ENCODE peak calls at places on chromosomes 13 and 19, in ten cellular contexts. A, Z, L, T, U, D, N, J, O and H are unnamed samples.
A peak's percentile ranks its signal among the peaks of the same experiment; 100 is the strongest.

GRCh38 chr13:46119883-46120614 is 15.2 kb upstream of the CPB2 start:
- DNase-seq in T (no peak), A (no peak), J (no peak), N (no peak), D (no peak), U (no peak), Z (no peak), L (no peak), O (no peak), H (no peak)

GRCh38 chr19:18663940-18664530 is 19.4 kb upstream of the CRTC1 start:
- DNase-seq in N (no peak), O (no peak), Z (no peak), A (no peak), T (no peak), D (no peak), U (no peak), L (no peak), J (no peak), H (no peak)

GRCh38 chr13:42991892-42992584 is at the start of gene EPSTI1:
- DNase-seq in U (peak; percentile 17), T (peak; percentile 48), N (peak; percentile 11), A (peak; percentile 48), O (peak; percentile 52), L (peak; percentile 78), Z (peak; percentile 44), J (peak; percentile 76), D (peak; percentile 76), H (no peak)

GRCh38 chr19:45251452-45252354 is 632 bp downstream of the MARK4 start:
- DNase-seq in O (peak; percentile 7), N (no peak), L (peak; percentile 11), T (peak; percentile 77), J (no peak), A (no peak), Z (no peak), D (no peak), U (no peak), H (no peak)

GRCh38 chr13:113630296-113630695 is 27.7 kb downstream of the ATP4B start:
- DNase-seq in T (no peak), A (no peak), Z (no peak), U (no peak), O (no peak), L (no peak), D (no peak), N (no peak), J (no peak), H (no peak)

GRCh38 chr13:52405767-52406494 is at the start of gene THSD1:
- DNase-seq in A (no peak), Z (no peak), N (peak; percentile 17), U (no peak), T (peak; percentile 73), D (no peak), L (peak; percentile 21), J (peak; percentile 8), O (no peak), H (no peak)

GRCh38 chr13:99314640-99315176 is 7.5 kb upstream of the GPR183 start:
- DNase-seq in Z (no peak), J (peak; percentile 55), D (peak; percentile 59), T (no peak), L (no peak), O (no peak), A (peak; percentile 45), N (no peak), U (no peak), H (no peak)

GRCh38 chr19:14556662-14557188 is 15.1 kb downstream of the NDUFB7 start:
- DNase-seq in U (peak; percentile 79), O (peak; percentile 59), Z (peak; percentile 32), L (peak; percentile 48), T (peak; percentile 91), D (peak; percentile 63), J (peak; percentile 68), N (peak; percentile 89), A (no peak), H (peak; percentile 76)

GRCh38 chr19:2552859-2553258 is 76.9 kb downstream of the GADD45B start:
- DNase-seq in Z (peak; percentile 24), U (no peak), T (no peak), J (peak; percentile 50), D (peak; percentile 24), O (no peak), N (no peak), A (peak; percentile 26), L (peak; percentile 78), H (no peak)

GRCh38 chr19:3284759-3285646 is 60.5 kb downstream of the CELF5 start:
- DNase-seq in D (peak; percentile 44), Z (peak; percentile 33), U (no peak), N (peak; percentile 67), J (peak; percentile 63), O (peak; percentile 57), T (peak; percentile 91), L (peak; percentile 33), A (peak; percentile 24), H (no peak)